ENCODE peak calls at places on chromosomes 16 and 17, in five cellular contexts. One of them, this sample, is unnamed.

GRCh38 chr17:39702901-39703893 is 3.3 kb downstream of the ERBB2 start:
- DNase-seq in neuronal stem cell: no peak
- DNase-seq in HS-5: no peak
- DNase-seq in fibroblast of the aortic adventitia: peak; percentile 41
- DNase-seq in Daoy: no peak
- DNase-seq in this sample: peak; percentile 31

GRCh38 chr16:55846598-55847346 is 13.9 kb upstream of the CES1 start:
- DNase-seq in HS-5: no peak
- DNase-seq in Daoy: no peak
- DNase-seq in fibroblast of the aortic adventitia: no peak
- DNase-seq in neuronal stem cell: no peak
- DNase-seq in this sample: no peak

GRCh38 chr16:81841709-81842108 is 62.6 kb downstream of the PLCG2 start:
- DNase-seq in Daoy: no peak
- DNase-seq in fibroblast of the aortic adventitia: no peak
- DNase-seq in neuronal stem cell: no peak
- DNase-seq in HS-5: no peak
- DNase-seq in this sample: no peak

GRCh38 chr17:35028531-35029262 is 34.8 kb downstream of the RFFL start:
- DNase-seq in Daoy: no peak
- DNase-seq in HS-5: no peak
- DNase-seq in fibroblast of the aortic adventitia: peak; percentile 44
- DNase-seq in neuronal stem cell: no peak
- DNase-seq in this sample: no peak

GRCh38 chr16:51095114-51095872 is 55.8 kb downstream of the SALL1 start:
- DNase-seq in neuronal stem cell: no peak
- DNase-seq in HS-5: no peak
- DNase-seq in fibroblast of the aortic adventitia: no peak
- DNase-seq in Daoy: no peak
- DNase-seq in this sample: no peak

GRCh38 chr16:50152807-50153647 is at the start of gene TENT4B:
- DNase-seq in fibroblast of the aortic adventitia: peak; percentile 79
- DNase-seq in HS-5: peak; percentile 18
- DNase-seq in neuronal stem cell: peak; percentile 82
- DNase-seq in Daoy: peak; percentile 87
- DNase-seq in this sample: peak; percentile 73

GRCh38 chr16:2713985-2714774 is 5.8 kb downstream of the PRSS27 start:
- DNase-seq in Daoy: no peak
- DNase-seq in neuronal stem cell: no peak
- DNase-seq in fibroblast of the aortic adventitia: no peak
- DNase-seq in HS-5: no peak
- DNase-seq in this sample: no peak

GRCh38 chr17:20214807-20215206 is 205.6 kb downstream of the SPECC1 start:
- DNase-seq in fibroblast of the aortic adventitia: no peak
- DNase-seq in neuronal stem cell: no peak
- DNase-seq in HS-5: no peak
- DNase-seq in Daoy: no peak
- DNase-seq in this sample: no peak

GRCh38 chr17:48123111-48123510 is 15.5 kb downstream of the SNX11 start:
- DNase-seq in neuronal stem cell: no peak
- DNase-seq in Daoy: no peak
- DNase-seq in fibroblast of the aortic adventitia: no peak
- DNase-seq in HS-5: no peak
- DNase-seq in this sample: no peak

GRCh38 chr16:21684199-21684598 is 20.4 kb downstream of the OTOA start:
- DNase-seq in fibroblast of the aortic adventitia: no peak
- DNase-seq in HS-5: no peak
- DNase-seq in neuronal stem cell: no peak
- DNase-seq in Daoy: peak; percentile 44
- DNase-seq in this sample: no peak

GRCh38 chr16:50948268-50948667 is 202.8 kb downstream of the SALL1 start:
- DNase-seq in Daoy: no peak
- DNase-seq in fibroblast of the aortic adventitia: no peak
- DNase-seq in neuronal stem cell: no peak
- DNase-seq in HS-5: no peak
- DNase-seq in this sample: no peak

GRCh38 chr17:58289869-58290268 is 9.1 kb upstream of the MPO start:
- DNase-seq in neuronal stem cell: no peak
- DNase-seq in Daoy: no peak
- DNase-seq in fibroblast of the aortic adventitia: no peak
- DNase-seq in HS-5: no peak
- DNase-seq in this sample: no peak

GRCh38 chr17:17752822-17753448 is 71.7 kb downstream of the RAI1 start:
- DNase-seq in Daoy: no peak
- DNase-seq in HS-5: no peak
- DNase-seq in neuronal stem cell: no peak
- DNase-seq in fibroblast of the aortic adventitia: no peak
- DNase-seq in this sample: no peak

GRCh38 chr17:40909351-40909750 is 24.3 kb upstream of the KRT20 start:
- DNase-seq in neuronal stem cell: peak; percentile 74
- DNase-seq in HS-5: peak; percentile 89
- DNase-seq in Daoy: peak; percentile 93
- DNase-seq in fibroblast of the aortic adventitia: peak; percentile 98
- DNase-seq in this sample: peak; percentile 87

GRCh38 chr17:74525781-74526288 is 5.4 kb downstream of the CD300LB start:
- DNase-seq in neuronal stem cell: no peak
- DNase-seq in HS-5: no peak
- DNase-seq in fibroblast of the aortic adventitia: no peak
- DNase-seq in Daoy: no peak
- DNase-seq in this sample: no peak

GRCh38 chr16:70665806-70666735 is 19.7 kb downstream of the IL34 start:
- DNase-seq in Daoy: no peak
- DNase-seq in fibroblast of the aortic adventitia: no peak
- DNase-seq in neuronal stem cell: no peak
- DNase-seq in HS-5: no peak
- DNase-seq in this sample: no peak

GRCh38 chr17:30113213-30113612 is 3.4 kb upstream of the NSRP1 start:
- DNase-seq in Daoy: peak; percentile 80
- DNase-seq in HS-5: no peak
- DNase-seq in neuronal stem cell: no peak
- DNase-seq in fibroblast of the aortic adventitia: peak; percentile 23
- DNase-seq in this sample: peak; percentile 55

GRCh38 chr17:19369846-19370492 is 7.4 kb upstream of the B9D1 start:
- DNase-seq in neuronal stem cell: no peak
- DNase-seq in Daoy: no peak
- DNase-seq in HS-5: no peak
- DNase-seq in fibroblast of the aortic adventitia: no peak
- DNase-seq in this sample: no peak

GRCh38 chr17:76137351-76138233 is 3.5 kb downstream of the FOXJ1 start:
- DNase-seq in HS-5: no peak
- DNase-seq in neuronal stem cell: no peak
- DNase-seq in Daoy: no peak
- DNase-seq in fibroblast of the aortic adventitia: no peak
- DNase-seq in this sample: no peak

GRCh38 chr17:39668141-39668924 is at the start of gene PNMT:
- DNase-seq in HS-5: no peak
- DNase-seq in fibroblast of the aortic adventitia: peak; percentile 42
- DNase-seq in Daoy: peak; percentile 67
- DNase-seq in neuronal stem cell: no peak
- DNase-seq in this sample: peak; percentile 46

GRCh38 chr17:2024572-2025219 is 438 bp downstream of the RTN4RL1 start:
- DNase-seq in fibroblast of the aortic adventitia: no peak
- DNase-seq in neuronal stem cell: no peak
- DNase-seq in HS-5: no peak
- DNase-seq in Daoy: no peak
- DNase-seq in this sample: no peak

GRCh38 chr17:2266045-2266864 is 37.3 kb downstream of the SMG6 start:
- DNase-seq in fibroblast of the aortic adventitia: no peak
- DNase-seq in Daoy: no peak
- DNase-seq in neuronal stem cell: no peak
- DNase-seq in HS-5: no peak
- DNase-seq in this sample: no peak

GRCh38 chr16:85286066-85286712 is 173.9 kb upstream of the CIBAR2 start:
- DNase-seq in fibroblast of the aortic adventitia: peak; percentile 80
- DNase-seq in Daoy: peak; percentile 57
- DNase-seq in HS-5: no peak
- DNase-seq in neuronal stem cell: no peak
- DNase-seq in this sample: peak; percentile 62

GRCh38 chr16:22734313-22734869 is 79.6 kb upstream of the HS3ST2 start:
- DNase-seq in Daoy: no peak
- DNase-seq in neuronal stem cell: no peak
- DNase-seq in HS-5: no peak
- DNase-seq in fibroblast of the aortic adventitia: no peak
- DNase-seq in this sample: no peak

GRCh38 chr16:88854306-88855111 is 2.2 kb downstream of the GALNS start:
- DNase-seq in Daoy: no peak
- DNase-seq in fibroblast of the aortic adventitia: no peak
- DNase-seq in neuronal stem cell: no peak
- DNase-seq in HS-5: no peak
- DNase-seq in this sample: no peak

GRCh38 chr17:29584452-29585079 is 4.9 kb downstream of the GIT1 start:
- DNase-seq in Daoy: peak; percentile 44
- DNase-seq in neuronal stem cell: no peak
- DNase-seq in fibroblast of the aortic adventitia: no peak
- DNase-seq in HS-5: no peak
- DNase-seq in this sample: no peak

This sample was measured in MG63.